ENCODE peak calls at places on chromosomes 3 and 15, in seven cellular contexts. V is HFF-Myc; U is activated CD8-positive, alpha-beta memory T cell treated with anti-CD3 and anti-CD28 coated beads, Interleukin-2, amount 10 ng/mL, durations not matched to agents 7 days and 5 days; F is T47D; O is HTR-8/SVneo; R is hepatic stellate cell; E is ELF-1. S is an unnamed sample.

GRCh38 chr3:128094295-128095151 is 29.1 kb downstream of the RUVBL1 start:
- DNase-seq in V (no peak), U (no peak), F (no peak), O (no peak), R (no peak), E (no peak), S (no peak)

GRCh38 chr15:90044916-90045371 is 43.8 kb downstream of the ZNF710 start:
- DNase-seq in V (no peak), U (no peak), F (no peak), O (no peak), R (no peak), E (no peak), S (no peak)

GRCh38 chr15:36373549-36373948 is 205.9 kb upstream of the CDIN1 start:
- DNase-seq in V (no peak), U (no peak), F (no peak), O (no peak), R (no peak), E (no peak), S (peak; percentile 32)

GRCh38 chr15:74889390-74889881 is 406 bp upstream of the MPI start:
- DNase-seq in V (no peak), U (no peak), F (peak; percentile 25), O (peak; percentile 33), R (peak; percentile 75), E (peak; percentile 66), S (peak; percentile 67)

GRCh38 chr15:50685191-50685975 is 1.2 kb downstream of the TRPM7 start:
- DNase-seq in V (no peak), U (no peak), F (no peak), O (no peak), R (no peak), E (peak; percentile 40), S (no peak)

GRCh38 chr3:159565313-159565712 is 423.3 kb upstream of the IL12A start:
- DNase-seq in V (no peak), U (no peak), F (no peak), O (no peak), R (no peak), E (no peak), S (no peak)

GRCh38 chr3:46889381-46890110 is 12.0 kb downstream of the PTH1R start:
- DNase-seq in V (no peak), U (no peak), F (no peak), O (no peak), R (no peak), E (no peak), S (no peak)

GRCh38 chr3:103169289-103169688 is 734.5 kb downstream of the ZPLD1 start:
- DNase-seq in V (no peak), U (no peak), F (no peak), O (no peak), R (no peak), E (no peak), S (no peak)

GRCh38 chr15:101396484-101397261 is 92.8 kb downstream of the PCSK6 start:
- DNase-seq in V (no peak), U (no peak), F (no peak), O (no peak), R (no peak), E (no peak), S (no peak)

GRCh38 chr3:188507244-188507720 is 353.3 kb downstream of the LPP start:
- DNase-seq in V (peak; percentile 53), U (no peak), F (no peak), O (no peak), R (peak; percentile 70), E (no peak), S (peak; percentile 23)

GRCh38 chr3:72332036-72332435 is 516.2 kb downstream of the SHQ1 start:
- DNase-seq in V (no peak), U (no peak), F (no peak), O (no peak), R (no peak), E (no peak), S (no peak)

GRCh38 chr3:14598143-14598569 is 53.4 kb upstream of the CCDC174 start:
- DNase-seq in V (no peak), U (peak; percentile 68), F (peak; percentile 94), O (peak; percentile 47), R (peak; percentile 58), E (peak; percentile 72), S (peak; percentile 91)

GRCh38 chr3:126481808-126482502 is 6.3 kb upstream of the ZXDC start:
- DNase-seq in V (no peak), U (no peak), F (no peak), O (no peak), R (no peak), E (no peak), S (no peak)

GRCh38 chr3:182487621-182488020 is 305.7 kb upstream of the ATP11B start:
- DNase-seq in V (no peak), U (no peak), F (no peak), O (no peak), R (no peak), E (no peak), S (no peak)

GRCh38 chr15:99433757-99434211 is 132.0 kb upstream of the MEF2A start:
- DNase-seq in V (no peak), U (no peak), F (no peak), O (no peak), R (no peak), E (no peak), S (no peak)

GRCh38 chr3:136805795-136806194 is 13.1 kb upstream of the SLC35G2 start:
- DNase-seq in V (no peak), U (no peak), F (no peak), O (no peak), R (no peak), E (no peak), S (no peak)

S was measured in mesendoderm.